ENCODE peak calls at places on chromosomes 5 and 9, in eight cellular contexts. L is HFF-Myc, D is right lobe of liver, Y is mammary epithelial cell, R is GM23338, J is left ventricle myocardium inferior, X is foreskin fibroblast, K is pancreas. H is an unnamed sample.

GRCh38 chr9:70679845-70680244 is 265.4 kb upstream of the KLF9 start:
- DNase-seq in L (no peak), D (no peak), Y (peak; percentile 10), R (no peak), J (no peak), X (peak; percentile 40), K (no peak), H (no peak)

GRCh38 chr5:113118765-113119164 is 142.2 kb downstream of the DCP2 start:
- DNase-seq in L (no peak), D (no peak), Y (no peak), R (no peak), J (peak; percentile 22), X (no peak), K (no peak), H (no peak)

GRCh38 chr5:133353741-133354140 is 258.6 kb downstream of the FSTL4 start:
- DNase-seq in L (no peak), D (no peak), Y (no peak), R (peak; percentile 22), J (no peak), X (no peak), K (no peak), H (no peak)

GRCh38 chr5:151155777-151156731 is 1.5 kb downstream of the ANXA6 start:
- DNase-seq in L (no peak), D (peak; percentile 81), Y (no peak), R (no peak), J (no peak), X (peak; percentile 70), K (no peak), H (no peak)

GRCh38 chr9:97470076-97470475 is 31.4 kb upstream of the TMOD1 start:
- DNase-seq in L (no peak), D (no peak), Y (no peak), R (peak; percentile 61), J (no peak), X (no peak), K (no peak), H (no peak)

GRCh38 chr9:109652971-109653370 is 127.0 kb upstream of the PALM2AKAP2 start:
- DNase-seq in L (no peak), D (no peak), Y (peak; percentile 44), R (peak; percentile 53), J (no peak), X (peak; percentile 20), K (no peak), H (no peak)

GRCh38 chr9:119961774-119962408 is 592.7 kb upstream of the BRINP1 start:
- DNase-seq in L (no peak), D (peak; percentile 57), Y (no peak), R (peak; percentile 82), J (peak; percentile 22), X (peak; percentile 10), K (peak; percentile 83), H (no peak)

GRCh38 chr5:139368613-139369012 is 14.5 kb downstream of the SLC23A1 start:
- DNase-seq in L (no peak), D (no peak), Y (no peak), R (no peak), J (no peak), X (no peak), K (no peak), H (no peak)

GRCh38 chr9:135776893-135777622 is 75.1 kb downstream of the KCNT1 start:
- DNase-seq in L (no peak), D (no peak), Y (no peak), R (no peak), J (no peak), X (no peak), K (no peak), H (no peak)

GRCh38 chr5:123559434-123559775 is 47.4 kb downstream of the CSNK1G3 start:
- DNase-seq in L (no peak), D (no peak), Y (no peak), R (no peak), J (no peak), X (no peak), K (no peak), H (no peak)

GRCh38 chr5:1757511-1757910 is 42.1 kb downstream of the MRPL36 start:
- DNase-seq in L (no peak), D (no peak), Y (no peak), R (no peak), J (no peak), X (no peak), K (no peak), H (no peak)

GRCh38 chr9:105063665-105064247 is 135.8 kb upstream of the ABCA1 start:
- DNase-seq in L (no peak), D (peak; percentile 26), Y (peak; percentile 95), R (no peak), J (no peak), X (peak; percentile 68), K (no peak), H (peak; percentile 57)

GRCh38 chr9:35962126-35962906 is 4.4 kb upstream of the OR2S2 start:
- DNase-seq in L (no peak), D (no peak), Y (no peak), R (peak; percentile 69), J (peak; percentile 45), X (peak; percentile 55), K (no peak), H (no peak)

GRCh38 chr9:121807918-121808278 is 156.5 kb downstream of the DAB2IP start:
- DNase-seq in L (no peak), D (no peak), Y (no peak), R (no peak), J (no peak), X (no peak), K (no peak), H (no peak)

GRCh38 chr5:15483348-15484090 is 16.5 kb upstream of the FBXL7 start:
- DNase-seq in L (no peak), D (no peak), Y (no peak), R (no peak), J (no peak), X (no peak), K (no peak), H (no peak)

GRCh38 chr9:19373527-19373926 is 6.5 kb downstream of the RPS6 start:
- DNase-seq in L (no peak), D (no peak), Y (no peak), R (no peak), J (no peak), X (no peak), K (no peak), H (no peak)

GRCh38 chr5:138466058-138466899 is 1.0 kb downstream of the EGR1 start:
- DNase-seq in L (no peak), D (peak; percentile 67), Y (no peak), R (no peak), J (no peak), X (no peak), K (peak; percentile 72), H (no peak)

GRCh38 chr5:146130440-146131045 is 25.2 kb upstream of the PLAC8L1 start:
- DNase-seq in L (no peak), D (no peak), Y (peak; percentile 1), R (peak; percentile 60), J (no peak), X (peak; percentile 4), K (no peak), H (no peak)

DNA sequence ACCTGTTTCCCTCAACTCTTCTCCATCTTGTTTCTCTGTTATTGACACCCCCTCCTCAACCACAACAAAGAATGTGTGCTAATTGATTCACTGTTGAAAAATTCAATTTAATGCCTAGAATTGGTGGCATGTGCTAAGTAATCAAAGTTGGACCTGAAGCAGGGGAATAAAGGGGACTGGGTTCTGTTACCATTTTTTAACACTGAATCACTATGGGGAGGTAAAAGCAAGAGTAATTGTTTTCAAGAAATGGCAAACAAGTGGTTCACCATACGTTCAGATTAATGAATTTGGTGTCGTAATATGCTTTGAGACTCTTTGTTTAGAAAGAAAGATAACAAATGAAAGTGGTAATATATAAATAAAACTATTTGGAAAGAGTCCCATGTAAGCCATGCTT is 17.0 kb upstream of the SSBP2 start:
- DNase-seq in L (no peak), D (no peak), Y (no peak), R (no peak), J (no peak), X (no peak), K (no peak), H (no peak)
- TF ChIP-seq CTCF in L (no peak), D (no peak), Y (no peak), R (no peak), J (no peak), X (no peak), K (no peak), H (no peak)

GRCh38 chr9:129617167-129617566 is 3.7 kb downstream of the C9orf50 start:
- DNase-seq in L (no peak), D (no peak), Y (peak; percentile 66), R (peak; percentile 70), J (no peak), X (peak; percentile 74), K (no peak), H (no peak)
- TF ChIP-seq CTCF in L (peak; percentile 70), D (peak; percentile 49), Y (peak; percentile 55), R (peak; percentile 86), J (peak; percentile 41), X (peak; percentile 72), K (no peak), H (peak; percentile 53)

DNA sequence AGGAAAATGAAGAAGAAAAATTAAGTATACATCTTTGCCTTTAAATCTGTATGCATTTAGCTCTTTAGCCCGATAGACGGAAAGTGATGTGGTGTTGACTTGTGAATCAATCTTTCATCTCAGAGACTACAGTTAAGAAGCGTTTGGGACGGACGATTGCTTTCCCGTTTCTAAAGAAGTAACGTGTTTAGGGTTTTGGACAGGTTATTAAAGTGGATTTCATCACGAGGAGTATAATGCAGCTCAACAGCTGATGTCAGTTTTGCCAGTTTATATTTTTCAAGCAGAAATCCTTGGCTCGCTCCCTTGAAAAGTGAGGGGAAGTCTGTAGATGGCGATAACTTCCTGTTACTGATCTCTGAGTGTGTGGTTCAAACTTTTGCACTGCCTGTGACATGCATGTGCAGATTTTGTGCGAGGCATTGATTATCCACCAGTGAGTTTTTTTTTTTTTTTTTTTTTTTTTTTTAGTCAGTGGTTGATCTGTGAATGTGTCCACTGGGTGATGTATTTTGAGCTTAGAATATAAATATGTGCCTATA is 1.1 kb downstream of the ADCY2 start:
- DNase-seq in L (no peak), D (no peak), Y (no peak), R (no peak), J (no peak), X (no peak), K (no peak), H (no peak)
- TF ChIP-seq CTCF in L (no peak), D (no peak), Y (no peak), R (peak; percentile 55), J (no peak), X (no peak), K (no peak), H (no peak)

GRCh38 chr9:33860200-33860871 is 43.4 kb downstream of the UBE2R2 start:
- DNase-seq in L (no peak), D (no peak), Y (no peak), R (peak; percentile 44), J (no peak), X (no peak), K (no peak), H (no peak)
- TF ChIP-seq CTCF in L (no peak), D (no peak), Y (peak; percentile 48), R (no peak), J (peak; percentile 10), X (no peak), K (no peak), H (peak; percentile 34)

DNA sequence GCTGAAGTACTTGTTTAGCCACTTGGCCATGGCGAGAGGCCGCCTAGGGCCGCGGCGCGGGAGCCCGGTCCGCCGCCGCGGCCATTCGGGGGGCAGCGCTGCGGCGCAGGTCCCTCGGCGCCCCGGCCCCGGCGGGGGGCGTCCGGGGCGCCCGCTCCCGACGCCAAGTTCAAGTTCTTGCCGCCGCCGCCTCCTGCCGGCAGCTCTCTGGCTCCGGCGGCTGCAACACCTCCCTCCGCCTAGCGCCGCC is 486 bp downstream of the SHB start:
- DNase-seq in L (no peak), D (peak; percentile 62), Y (peak; percentile 57), R (peak; percentile 51), J (no peak), X (no peak), K (no peak), H (no peak)
- TF ChIP-seq CTCF in L (peak; percentile 41), D (peak; percentile 36), Y (no peak), R (peak; percentile 42), J (no peak), X (peak; percentile 54), K (peak; percentile 16), H (no peak)

GRCh38 chr5:35651002-35651756 is 33.5 kb downstream of the SPEF2 start:
- DNase-seq in L (peak; percentile 16), D (peak; percentile 26), Y (peak; percentile 33), R (peak; percentile 74), J (no peak), X (peak; percentile 39), K (no peak), H (no peak)
- TF ChIP-seq CTCF in L (peak; percentile 58), D (peak; percentile 56), Y (peak; percentile 47), R (peak; percentile 74), J (peak; percentile 52), X (peak; percentile 60), K (no peak), H (no peak)

H was measured in CD14-positive monocyte.